ENCODE peak calls at places on chromosomes 13 and 19, in nine cellular contexts. T is A549; Q is type B pancreatic cell; J is HFFc6; N is effector memory CD4-positive, alpha-beta T cell; B is NCI-H2081; C is nucleus accumbens; A is LoVo; E is NCI-H1694 treated with DMSO at 0.1 percent for 48 hours. R is an unnamed sample.

GRCh38 chr13:49124693-49125304 is 95.3 kb upstream of the MLNR start:
- DNase-seq in T (no peak), Q (no peak), J (no peak), N (no peak), B (no peak), C (no peak), A (no peak), E (no peak), R (no peak)

GRCh38 chr19:29323972-29324680 is 111.2 kb upstream of the UQCRFS1 start:
- DNase-seq in T (no peak), Q (peak), J (no peak), N (no peak), B (no peak), C (no peak), A (no peak), E (no peak), R (no peak)

GRCh38 chr13:110334841-110335490 is 27.9 kb downstream of the COL4A2 start:
- DNase-seq in T (no peak), Q (no peak), J (no peak), N (no peak), B (no peak), C (no peak), A (no peak), E (no peak), R (no peak)

GRCh38 chr19:56245062-56245740 is 27.3 kb upstream of the EDDM13 start:
- DNase-seq in T (no peak), Q (no peak), J (peak), N (no peak), B (no peak), C (no peak), A (no peak), E (no peak), R (no peak)

GRCh38 chr19:34503546-34504272 is 22.2 kb downstream of the WTIP start:
- DNase-seq in T (no peak), Q (peak), J (no peak), N (no peak), B (no peak), C (no peak), A (no peak), E (no peak), R (no peak)

GRCh38 chr19:4497770-4498389 is 20.4 kb downstream of the PLIN4 start:
- DNase-seq in T (no peak), Q (no peak), J (no peak), N (no peak), B (no peak), C (no peak), A (no peak), E (no peak), R (no peak)

GRCh38 chr13:84455143-84455905 is 573.0 kb upstream of the SLITRK1 start:
- DNase-seq in T (no peak), Q (no peak), J (no peak), N (no peak), B (no peak), C (no peak), A (peak), E (no peak), R (no peak)

GRCh38 chr19:2455481-2456300 is 1.1 kb downstream of the LMNB2 start:
- DNase-seq in T (no peak), Q (peak), J (no peak), N (no peak), B (no peak), C (no peak), A (peak), E (no peak), R (no peak)

GRCh38 chr19:11364935-11365334 is 9.5 kb upstream of the SWSAP1 start:
- DNase-seq in T (no peak), Q (no peak), J (no peak), N (no peak), B (no peak), C (no peak), A (no peak), E (no peak), R (no peak)

GRCh38 chr13:104008075-104008474 is 941.9 kb upstream of the SLC10A2 start:
- DNase-seq in T (no peak), Q (no peak), J (no peak), N (no peak), B (no peak), C (no peak), A (no peak), E (no peak), R (no peak)

GRCh38 chr13:23348270-23349126 is 85.0 kb downstream of the SACS start:
- DNase-seq in T (no peak), Q (no peak), J (no peak), N (no peak), B (no peak), C (no peak), A (no peak), E (no peak), R (peak)

GRCh38 chr13:106063591-106064308 is 471.7 kb downstream of the EFNB2 start:
- DNase-seq in T (no peak), Q (no peak), J (peak), N (no peak), B (no peak), C (no peak), A (peak), E (no peak), R (no peak)

GRCh38 chr13:84684048-84684662 is 801.9 kb upstream of the SLITRK1 start:
- DNase-seq in T (no peak), Q (no peak), J (no peak), N (no peak), B (no peak), C (no peak), A (peak), E (no peak), R (no peak)

GRCh38 chr13:93226623-93227279 is at the start of gene GPC6:
- DNase-seq in T (no peak), Q (no peak), J (peak), N (no peak), B (peak), C (no peak), A (no peak), E (peak), R (peak)

R was measured in NCI-H524.